ENCODE peak calls at places on chromosome 17, in six cellular contexts. One of them, this sample, is unnamed.
A peak's percentile ranks its signal among the peaks of the same experiment; 100 is the strongest.

GRCh38 chr17:31533546-31534155 is 142.2 kb downstream of the RAB11FIP4 start:
- DNase-seq in pancreas: no peak
- DNase-seq in HAP-1: no peak
- DNase-seq in ascending aorta: no peak
- DNase-seq in body of pancreas: no peak
- DNase-seq in left ventricle myocardium inferior: no peak
- DNase-seq in this sample: peak; percentile 99

GRCh38 chr17:68456529-68457167 is 648 bp downstream of the WIPI1 start:
- DNase-seq in pancreas: peak; percentile 80
- DNase-seq in HAP-1: no peak
- DNase-seq in body of pancreas: peak; percentile 77
- DNase-seq in ascending aorta: peak; percentile 93
- DNase-seq in left ventricle myocardium inferior: peak; percentile 82
- DNase-seq in this sample: peak; percentile 94

GRCh38 chr17:32503251-32504165 is 16.7 kb downstream of the CDK5R1 start:
- DNase-seq in HAP-1: no peak
- DNase-seq in ascending aorta: no peak
- DNase-seq in body of pancreas: no peak
- DNase-seq in pancreas: no peak
- DNase-seq in left ventricle myocardium inferior: no peak
- DNase-seq in this sample: peak; percentile 90

GRCh38 chr17:37019745-37020129 is 71.0 kb downstream of the AATF start:
- DNase-seq in body of pancreas: no peak
- DNase-seq in HAP-1: no peak
- DNase-seq in ascending aorta: no peak
- DNase-seq in left ventricle myocardium inferior: no peak
- DNase-seq in pancreas: no peak
- DNase-seq in this sample: no peak

GRCh38 chr17:40498281-40499084 is 2.9 kb downstream of the TNS4 start:
- DNase-seq in ascending aorta: no peak
- DNase-seq in pancreas: no peak
- DNase-seq in left ventricle myocardium inferior: no peak
- DNase-seq in body of pancreas: no peak
- DNase-seq in HAP-1: peak; percentile 90
- DNase-seq in this sample: no peak

GRCh38 chr17:4247361-4247980 is 16.3 kb downstream of the ANKFY1 start:
- DNase-seq in left ventricle myocardium inferior: no peak
- DNase-seq in HAP-1: peak; percentile 64
- DNase-seq in pancreas: no peak
- DNase-seq in ascending aorta: no peak
- DNase-seq in body of pancreas: peak; percentile 49
- DNase-seq in this sample: no peak

GRCh38 chr17:14297161-14297851 is 3.6 kb upstream of the HS3ST3B1 start:
- DNase-seq in HAP-1: no peak
- DNase-seq in pancreas: peak; percentile 77
- DNase-seq in body of pancreas: peak; percentile 27
- DNase-seq in ascending aorta: no peak
- DNase-seq in left ventricle myocardium inferior: peak; percentile 21
- DNase-seq in this sample: peak; percentile 96

GRCh38 chr17:7144203-7144602 is 29.6 kb upstream of the ASGR2 start:
- DNase-seq in ascending aorta: no peak
- DNase-seq in pancreas: no peak
- DNase-seq in body of pancreas: no peak
- DNase-seq in HAP-1: no peak
- DNase-seq in left ventricle myocardium inferior: no peak
- DNase-seq in this sample: no peak

GRCh38 chr17:12625092-12625491 is 40.6 kb upstream of the MYOCD start:
- DNase-seq in ascending aorta: no peak
- DNase-seq in body of pancreas: no peak
- DNase-seq in pancreas: no peak
- DNase-seq in left ventricle myocardium inferior: no peak
- DNase-seq in HAP-1: no peak
- DNase-seq in this sample: no peak

GRCh38 chr17:77318021-77318420 is 177.3 kb downstream of the SEC14L1 start:
- DNase-seq in body of pancreas: no peak
- DNase-seq in left ventricle myocardium inferior: no peak
- DNase-seq in ascending aorta: no peak
- DNase-seq in HAP-1: no peak
- DNase-seq in pancreas: no peak
- DNase-seq in this sample: peak; percentile 19

GRCh38 chr17:28792877-28793666 is 49.3 kb downstream of the TRAF4 start:
- DNase-seq in left ventricle myocardium inferior: no peak
- DNase-seq in body of pancreas: no peak
- DNase-seq in ascending aorta: no peak
- DNase-seq in HAP-1: no peak
- DNase-seq in pancreas: no peak
- DNase-seq in this sample: peak; percentile 46

GRCh38 chr17:74516561-74516960 is 14.7 kb downstream of the CD300LB start:
- DNase-seq in left ventricle myocardium inferior: no peak
- DNase-seq in HAP-1: no peak
- DNase-seq in ascending aorta: no peak
- DNase-seq in body of pancreas: no peak
- DNase-seq in pancreas: no peak
- DNase-seq in this sample: no peak

GRCh38 chr17:6587310-6587709 is 31.0 kb upstream of the PITPNM3 start:
- DNase-seq in ascending aorta: no peak
- DNase-seq in pancreas: no peak
- DNase-seq in HAP-1: no peak
- DNase-seq in body of pancreas: no peak
- DNase-seq in left ventricle myocardium inferior: no peak
- DNase-seq in this sample: no peak

GRCh38 chr17:49388692-49389513 is 25.8 kb downstream of the PHB1 start:
- DNase-seq in ascending aorta: no peak
- DNase-seq in HAP-1: no peak
- DNase-seq in left ventricle myocardium inferior: no peak
- DNase-seq in body of pancreas: no peak
- DNase-seq in pancreas: no peak
- DNase-seq in this sample: no peak

GRCh38 chr17:36004604-36005003 is 3.3 kb upstream of the CCL15 start:
- DNase-seq in left ventricle myocardium inferior: no peak
- DNase-seq in HAP-1: no peak
- DNase-seq in body of pancreas: no peak
- DNase-seq in pancreas: no peak
- DNase-seq in ascending aorta: peak; percentile 11
- DNase-seq in this sample: no peak

GRCh38 chr17:39101139-39101538 is 50.3 kb downstream of the PLXDC1 start:
- DNase-seq in pancreas: no peak
- DNase-seq in ascending aorta: no peak
- DNase-seq in body of pancreas: no peak
- DNase-seq in left ventricle myocardium inferior: no peak
- DNase-seq in HAP-1: no peak
- DNase-seq in this sample: peak; percentile 30
- H3K4me1 ChIP-seq in pancreas: no peaks in the 10 kb centered on the region
- H3K4me1 ChIP-seq in ascending aorta: no peaks in the 10 kb centered on the region
- H3K4me1 ChIP-seq in body of pancreas: peaks cover 14% of the 10 kb centered on the region
- H3K4me1 ChIP-seq in left ventricle myocardium inferior: peaks cover 55% of the 10 kb centered on the region
- H3K4me1 ChIP-seq in HAP-1: no peaks in the 10 kb centered on the region
- H3K4me1 ChIP-seq in this sample: peaks cover 3% of the 10 kb centered on the region

DNA sequence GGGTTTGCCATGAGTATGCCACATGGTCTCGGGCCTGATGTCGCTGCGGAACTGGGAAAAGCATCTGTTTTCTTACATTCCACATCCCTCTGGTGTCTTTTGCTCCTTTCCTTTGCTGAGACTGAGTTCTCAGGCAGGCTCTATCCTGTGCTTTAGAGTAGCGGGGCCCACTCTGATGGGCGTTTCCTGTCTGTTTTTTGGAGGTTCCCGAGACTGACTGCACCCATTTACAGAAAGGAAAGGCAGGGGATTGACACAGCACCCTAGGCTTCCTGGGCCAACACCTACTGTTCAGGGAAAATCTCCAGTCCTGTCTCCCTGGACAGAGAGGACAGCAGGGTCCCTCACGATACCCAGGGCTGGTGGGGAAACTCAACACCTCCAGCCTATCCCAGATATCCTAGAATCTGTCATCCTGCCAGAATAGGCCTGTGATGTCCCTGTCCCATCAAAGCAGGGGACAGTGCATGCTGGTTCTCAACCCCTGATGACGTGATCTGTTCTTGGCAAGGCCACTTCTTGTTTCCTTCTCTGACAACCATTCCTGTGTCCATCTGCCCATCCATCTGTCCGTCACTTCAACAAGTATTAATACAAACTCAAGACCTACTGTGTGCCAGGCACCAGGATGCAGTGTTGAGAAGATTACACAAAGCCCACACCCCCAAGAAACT is 42.2 kb downstream of the ACTG1 start:
- DNase-seq in left ventricle myocardium inferior: no peak
- DNase-seq in body of pancreas: no peak
- DNase-seq in HAP-1: no peak
- DNase-seq in ascending aorta: no peak
- DNase-seq in pancreas: no peak
- DNase-seq in this sample: no peak
- H3K4me1 ChIP-seq in left ventricle myocardium inferior: peaks cover 6% of the 10 kb centered on the region
- H3K4me1 ChIP-seq in body of pancreas: peaks cover 31% of the 10 kb centered on the region
- H3K4me1 ChIP-seq in HAP-1: no peaks in the 10 kb centered on the region
- H3K4me1 ChIP-seq in ascending aorta: no peaks in the 10 kb centered on the region
- H3K4me1 ChIP-seq in pancreas: peaks cover 6% of the 10 kb centered on the region
- H3K4me1 ChIP-seq in this sample: peaks cover 9% of the 10 kb centered on the region

DNA sequence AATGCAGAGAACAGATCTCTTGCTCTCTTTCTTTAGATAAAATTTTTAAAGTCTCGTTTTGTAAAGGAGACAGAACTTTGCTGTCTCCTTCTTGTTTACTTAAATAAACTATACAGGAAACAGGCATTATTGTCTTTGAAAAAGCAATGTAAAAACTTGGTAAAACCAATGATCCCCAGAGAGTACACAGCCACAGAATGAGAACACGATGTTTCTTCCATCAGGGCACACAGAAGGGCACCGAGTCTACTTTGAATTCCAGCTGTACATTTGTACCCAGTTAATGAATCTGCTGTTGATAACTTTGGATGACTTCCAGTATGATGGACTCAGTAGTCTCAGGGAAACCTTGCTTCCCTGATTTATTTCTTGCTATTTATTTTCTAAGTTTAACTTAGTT is 8.1 kb upstream of the TMEM100 start:
- DNase-seq in ascending aorta: no peak
- DNase-seq in left ventricle myocardium inferior: no peak
- DNase-seq in HAP-1: no peak
- DNase-seq in pancreas: no peak
- DNase-seq in body of pancreas: no peak
- DNase-seq in this sample: no peak
- H3K4me1 ChIP-seq in ascending aorta: peaks cover 11% of the 10 kb centered on the region
- H3K4me1 ChIP-seq in left ventricle myocardium inferior: peaks cover 83% of the 10 kb centered on the region
- H3K4me1 ChIP-seq in HAP-1: no peaks in the 10 kb centered on the region
- H3K4me1 ChIP-seq in pancreas: no peaks in the 10 kb centered on the region
- H3K4me1 ChIP-seq in body of pancreas: no peaks in the 10 kb centered on the region
- H3K4me1 ChIP-seq in this sample: peaks cover 65% of the 10 kb centered on the region

GRCh38 chr17:57459286-57459915 is 203.1 kb downstream of the MSI2 start:
- DNase-seq in HAP-1: no peak
- DNase-seq in ascending aorta: no peak
- DNase-seq in left ventricle myocardium inferior: no peak
- DNase-seq in body of pancreas: no peak
- DNase-seq in pancreas: no peak
- DNase-seq in this sample: peak; percentile 19
- H3K4me1 ChIP-seq in HAP-1: no peaks in the 10 kb centered on the region
- H3K4me1 ChIP-seq in ascending aorta: peaks cover 1% of the 10 kb centered on the region
- H3K4me1 ChIP-seq in left ventricle myocardium inferior: peaks cover 59% of the 10 kb centered on the region
- H3K4me1 ChIP-seq in body of pancreas: peaks cover 14% of the 10 kb centered on the region
- H3K4me1 ChIP-seq in pancreas: no peaks in the 10 kb centered on the region
- H3K4me1 ChIP-seq in this sample: peaks cover 18% of the 10 kb centered on the region